ENCODE peak calls at places on chromosomes 2 and 18, in four cellular contexts. E is GM12878, X is HEK293T, W is HepG2. Y is an unnamed sample.
A peak's percentile ranks its signal among the peaks of the same experiment; 100 is the strongest.

GRCh38 chr2:183035954-183036669 is 2.1 kb downstream of the NCKAP1 start:
- DNase-seq in E (peak; percentile 15), X (no peak), W (no peak), Y (peak; percentile 32)

GRCh38 chr2:18149660-18150246 is 271.3 kb downstream of the KCNS3 start:
- DNase-seq in E (no peak), X (peak; percentile 21), W (peak; percentile 31), Y (no peak)

GRCh38 chr2:149629003-149629402 is 41.4 kb upstream of the MMADHC start:
- DNase-seq in E (no peak), X (no peak), W (no peak), Y (no peak)

GRCh38 chr2:105665480-105665879 is 79.2 kb upstream of the NCK2 start:
- DNase-seq in E (no peak), X (no peak), W (no peak), Y (no peak)

GRCh38 chr2:56263876-56264275 is 80.1 kb downstream of the CCDC85A start:
- DNase-seq in E (no peak), X (no peak), W (no peak), Y (no peak)

GRCh38 chr2:127826047-127826446 is 15.1 kb upstream of the WDR33 start:
- DNase-seq in E (no peak), X (no peak), W (no peak), Y (no peak)

GRCh38 chr2:19046986-19047780 is 311.2 kb downstream of the OSR1 start:
- DNase-seq in E (peak; percentile 31), X (no peak), W (no peak), Y (no peak)

GRCh38 chr2:175312137-175312536 is 130.6 kb upstream of the ATP5MC3 start:
- DNase-seq in E (no peak), X (no peak), W (no peak), Y (no peak)

GRCh38 chr2:196431957-196432356 is 207.6 kb upstream of the CCDC150 start:
- DNase-seq in E (no peak), X (peak; percentile 38), W (peak; percentile 29), Y (no peak)

GRCh38 chr2:138238908-138239307 is 262.7 kb upstream of the SPOPL start:
- DNase-seq in E (peak; percentile 36), X (no peak), W (no peak), Y (no peak)

GRCh38 chr2:150267651-150268415 is 219.6 kb downstream of the RND3 start:
- DNase-seq in E (no peak), X (no peak), W (no peak), Y (no peak)

GRCh38 chr2:209469481-209469880 is 45.6 kb downstream of the MAP2 start:
- DNase-seq in E (no peak), X (no peak), W (no peak), Y (no peak)

GRCh38 chr2:5077479-5078089 is 614.6 kb upstream of the SOX11 start:
- DNase-seq in E (no peak), X (no peak), W (no peak), Y (no peak)

GRCh38 chr2:95264626-95265025 is 9.6 kb upstream of the PROM2 start:
- DNase-seq in E (no peak), X (no peak), W (no peak), Y (no peak)

GRCh38 chr2:120919771-120920437 is 184.2 kb downstream of the GLI2 start:
- DNase-seq in E (no peak), X (no peak), W (no peak), Y (no peak)

GRCh38 chr2:72919414-72920316 is 2.3 kb downstream of the EMX1 start:
- DNase-seq in E (no peak), X (no peak), W (no peak), Y (no peak)

GRCh38 chr18:21000667-21001066 is 110.9 kb downstream of the ROCK1 start:
- DNase-seq in E (no peak), X (no peak), W (no peak), Y (no peak)

GRCh38 chr2:15206419-15206818 is 354.7 kb downstream of the NBAS start:
- DNase-seq in E (no peak), X (no peak), W (no peak), Y (no peak)

GRCh38 chr18:36095936-36096519 is 28.7 kb upstream of the RPRD1A start:
- DNase-seq in E (no peak), X (peak; percentile 49), W (peak; percentile 53), Y (peak; percentile 41)

GRCh38 chr2:173311844-173312606 is 42.6 kb upstream of the CDCA7 start:
- DNase-seq in E (no peak), X (no peak), W (no peak), Y (no peak)

GRCh38 chr2:173305303-173305702 is 49.4 kb upstream of the CDCA7 start:
- DNase-seq in E (no peak), X (no peak), W (no peak), Y (no peak)

GRCh38 chr2:173307287-173307686 is 47.4 kb upstream of the CDCA7 start:
- DNase-seq in E (peak; percentile 50), X (no peak), W (no peak), Y (no peak)
- TF ChIP-seq TARDBP in E (no peak), X (no peak), W (no peak), Y (no peak)

GRCh38 chr2:62663920-62664319 is 41.6 kb upstream of the EHBP1 start:
- DNase-seq in E (no peak), X (no peak), W (no peak), Y (no peak)

GRCh38 chr2:62663443-62663842 is 42.1 kb upstream of the EHBP1 start:
- DNase-seq in E (no peak), X (no peak), W (no peak), Y (no peak)

GRCh38 chr2:62662131-62662530 is 43.4 kb upstream of the EHBP1 start:
- DNase-seq in E (no peak), X (no peak), W (no peak), Y (no peak)

GRCh38 chr2:62661263-62661635 is 44.3 kb upstream of the EHBP1 start:
- DNase-seq in E (no peak), X (no peak), W (no peak), Y (no peak)

GRCh38 chr2:62662548-62662947 is 43.0 kb upstream of the EHBP1 start:
- DNase-seq in E (peak; percentile 5), X (no peak), W (no peak), Y (no peak)
- TF ChIP-seq TARDBP in E (no peak), X (no peak), W (no peak), Y (no peak)

GRCh38 chr2:219871396-219871795 is 244.0 kb downstream of the SLC4A3 start:
- DNase-seq in E (no peak), X (no peak), W (no peak), Y (no peak)

GRCh38 chr2:219877714-219878113 is 250.3 kb downstream of the SLC4A3 start:
- DNase-seq in E (no peak), X (no peak), W (no peak), Y (no peak)

GRCh38 chr2:219870023-219870422 is 242.6 kb downstream of the SLC4A3 start:
- DNase-seq in E (no peak), X (no peak), W (no peak), Y (no peak)

GRCh38 chr2:219876931-219877330 is 249.5 kb downstream of the SLC4A3 start:
- DNase-seq in E (no peak), X (no peak), W (no peak), Y (no peak)

DNA sequence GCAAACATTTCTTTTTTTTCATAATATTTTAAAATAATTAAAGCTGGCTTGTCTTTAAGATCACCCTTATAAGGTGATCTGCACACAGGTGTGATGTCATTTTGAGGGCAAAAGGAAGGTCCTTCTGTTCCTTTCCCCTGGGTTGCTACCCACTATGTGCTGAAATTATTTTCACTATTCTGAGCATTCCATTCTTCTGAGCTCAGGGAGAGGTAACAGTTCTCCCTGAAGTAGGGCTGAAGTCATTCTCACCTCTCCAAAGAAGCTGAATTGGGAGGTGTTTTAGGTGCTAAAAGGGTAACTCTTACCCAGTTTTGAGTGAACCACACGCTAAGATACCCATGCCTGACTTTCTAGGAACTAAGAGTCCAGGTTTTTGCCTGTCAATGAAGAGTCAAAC is 247.6 kb downstream of the SLC4A3 start:
- DNase-seq in E (no peak), X (no peak), W (no peak), Y (no peak)
- TF ChIP-seq TARDBP in E (no peak), X (no peak), W (no peak), Y (no peak)

DNA sequence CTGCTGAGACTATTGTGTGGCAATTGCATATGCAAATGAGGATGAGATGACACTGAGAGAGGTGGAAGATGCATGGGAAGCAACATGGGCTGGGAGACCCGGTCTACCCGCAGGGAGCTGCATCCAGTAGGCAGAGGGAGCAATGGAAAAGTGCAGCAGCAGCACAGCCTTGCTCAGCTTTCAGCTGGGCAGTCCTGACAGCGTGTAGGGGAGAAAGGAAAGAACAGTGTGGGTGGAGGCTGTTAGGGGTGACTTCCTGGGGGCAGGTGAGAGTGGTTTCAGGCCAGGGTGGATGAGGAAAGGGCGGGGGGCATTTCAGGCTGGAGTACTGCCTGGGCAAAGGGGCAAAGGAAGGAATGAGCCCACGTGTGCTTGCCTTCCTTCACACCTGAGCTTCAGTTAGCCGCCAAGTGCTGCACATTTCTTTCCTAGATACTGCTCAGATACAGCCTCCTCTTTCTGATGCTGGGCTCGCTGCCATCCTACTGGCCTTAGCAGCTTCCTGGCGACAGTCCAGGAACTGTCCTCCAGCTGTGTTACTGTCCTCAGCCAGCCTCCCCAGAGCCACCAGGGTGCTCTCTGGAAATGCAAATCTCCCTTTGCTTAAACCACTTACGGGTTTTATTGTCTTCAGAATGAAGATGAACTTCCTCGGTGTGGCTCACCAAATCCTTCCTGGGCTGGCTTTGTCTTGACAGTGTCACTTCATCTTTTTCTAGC is 276.3 kb downstream of the TSN start:
- DNase-seq in E (peak; percentile 1), X (no peak), W (no peak), Y (no peak)
- TF ChIP-seq TARDBP in E (no peak), X (no peak), W (no peak), Y (no peak)

GRCh38 chr2:240205763-240206162 is 65.3 kb upstream of the OTOS start:
- DNase-seq in E (no peak), X (no peak), W (no peak), Y (no peak)
- TF ChIP-seq TARDBP in E (no peak), X (no peak), W (no peak), Y (no peak)

DNA sequence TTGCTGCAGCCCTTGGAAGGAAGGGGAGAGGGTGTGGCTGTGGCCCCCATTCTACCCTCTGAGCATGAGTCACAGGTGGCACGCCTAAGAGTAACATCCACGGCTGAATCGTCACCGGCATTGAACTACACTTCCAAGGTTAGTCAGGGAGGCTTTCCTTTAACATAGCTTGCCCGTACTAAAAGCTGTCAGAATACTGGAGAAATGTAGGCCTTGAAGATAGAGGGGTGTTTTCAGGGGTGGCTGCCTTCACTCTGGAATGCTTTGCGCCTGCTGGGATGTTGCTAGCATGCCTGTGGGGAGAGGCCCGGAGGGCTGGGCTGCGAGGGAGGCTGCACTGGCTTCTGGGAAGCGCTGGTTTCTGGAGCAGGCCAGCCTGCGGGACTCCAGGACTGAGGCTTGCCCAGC is 333.7 kb downstream of the AGAP1 start:
- DNase-seq in E (no peak), X (no peak), W (no peak), Y (no peak)
- TF ChIP-seq TARDBP in E (no peak), X (no peak), W (no peak), Y (no peak)